ENCODE peak calls at places on chromosomes 5 and 9, in nine cellular contexts. One of them, this sample, is unnamed.

GRCh38 chr5:148094336-148094735 is 30.6 kb downstream of the SPINK5 start:
- DNase-seq in A549: no peak
- DNase-seq in heart left ventricle: no peak
- DNase-seq in body of pancreas: no peak
- DNase-seq in fibroblast of lung: no peak
- DNase-seq in fibroblast of the aortic adventitia: no peak
- DNase-seq in left ventricle myocardium inferior: no peak
- DNase-seq in IMR-90: no peak
- DNase-seq in activated CD8-positive, alpha-beta T cell treated with anti-CD3 and anti-CD28 coated beads for 36 hours: no peak
- DNase-seq in this sample: no peak

GRCh38 chr5:87020099-87020934 is 247.4 kb upstream of the RASA1 start:
- DNase-seq in A549: peak
- DNase-seq in heart left ventricle: peak
- DNase-seq in body of pancreas: peak
- DNase-seq in fibroblast of lung: peak
- DNase-seq in fibroblast of the aortic adventitia: peak
- DNase-seq in left ventricle myocardium inferior: peak
- DNase-seq in IMR-90: peak
- DNase-seq in activated CD8-positive, alpha-beta T cell treated with anti-CD3 and anti-CD28 coated beads for 36 hours: peak
- DNase-seq in this sample: no peak

GRCh38 chr9:7507539-7508251 is 291.9 kb downstream of the DMAC1 start:
- DNase-seq in A549: no peak
- DNase-seq in heart left ventricle: peak
- DNase-seq in body of pancreas: no peak
- DNase-seq in fibroblast of lung: peak
- DNase-seq in fibroblast of the aortic adventitia: no peak
- DNase-seq in left ventricle myocardium inferior: peak
- DNase-seq in IMR-90: no peak
- DNase-seq in activated CD8-positive, alpha-beta T cell treated with anti-CD3 and anti-CD28 coated beads for 36 hours: no peak
- DNase-seq in this sample: no peak

GRCh38 chr5:54882101-54882500 is 103.3 kb downstream of the ESM1 start:
- DNase-seq in A549: no peak
- DNase-seq in heart left ventricle: no peak
- DNase-seq in body of pancreas: no peak
- DNase-seq in fibroblast of lung: no peak
- DNase-seq in fibroblast of the aortic adventitia: no peak
- DNase-seq in left ventricle myocardium inferior: no peak
- DNase-seq in IMR-90: no peak
- DNase-seq in activated CD8-positive, alpha-beta T cell treated with anti-CD3 and anti-CD28 coated beads for 36 hours: no peak
- DNase-seq in this sample: no peak

GRCh38 chr5:145812877-145813276 is 22.3 kb downstream of the PRELID2 start:
- DNase-seq in A549: no peak
- DNase-seq in heart left ventricle: no peak
- DNase-seq in body of pancreas: no peak
- DNase-seq in fibroblast of lung: no peak
- DNase-seq in fibroblast of the aortic adventitia: no peak
- DNase-seq in left ventricle myocardium inferior: no peak
- DNase-seq in IMR-90: no peak
- DNase-seq in activated CD8-positive, alpha-beta T cell treated with anti-CD3 and anti-CD28 coated beads for 36 hours: no peak
- DNase-seq in this sample: no peak

GRCh38 chr5:2776338-2777302 is 25.1 kb upstream of the IRX2 start:
- DNase-seq in A549: no peak
- DNase-seq in heart left ventricle: no peak
- DNase-seq in body of pancreas: no peak
- DNase-seq in fibroblast of lung: no peak
- DNase-seq in fibroblast of the aortic adventitia: no peak
- DNase-seq in left ventricle myocardium inferior: no peak
- DNase-seq in IMR-90: no peak
- DNase-seq in activated CD8-positive, alpha-beta T cell treated with anti-CD3 and anti-CD28 coated beads for 36 hours: no peak
- DNase-seq in this sample: no peak

GRCh38 chr5:35838370-35839042 is 18.2 kb upstream of the IL7R start:
- DNase-seq in A549: no peak
- DNase-seq in heart left ventricle: no peak
- DNase-seq in body of pancreas: no peak
- DNase-seq in fibroblast of lung: no peak
- DNase-seq in fibroblast of the aortic adventitia: no peak
- DNase-seq in left ventricle myocardium inferior: no peak
- DNase-seq in IMR-90: peak
- DNase-seq in activated CD8-positive, alpha-beta T cell treated with anti-CD3 and anti-CD28 coated beads for 36 hours: peak
- DNase-seq in this sample: no peak

GRCh38 chr9:93860694-93861658 is 94.2 kb downstream of the BARX1 start:
- DNase-seq in A549: no peak
- DNase-seq in heart left ventricle: no peak
- DNase-seq in body of pancreas: no peak
- DNase-seq in fibroblast of lung: no peak
- DNase-seq in fibroblast of the aortic adventitia: no peak
- DNase-seq in left ventricle myocardium inferior: no peak
- DNase-seq in IMR-90: no peak
- DNase-seq in activated CD8-positive, alpha-beta T cell treated with anti-CD3 and anti-CD28 coated beads for 36 hours: no peak
- DNase-seq in this sample: no peak

GRCh38 chr9:88372103-88372694 is 16.0 kb upstream of the SPIN1 start:
- DNase-seq in A549: no peak
- DNase-seq in heart left ventricle: no peak
- DNase-seq in body of pancreas: no peak
- DNase-seq in fibroblast of lung: no peak
- DNase-seq in fibroblast of the aortic adventitia: no peak
- DNase-seq in left ventricle myocardium inferior: no peak
- DNase-seq in IMR-90: no peak
- DNase-seq in activated CD8-positive, alpha-beta T cell treated with anti-CD3 and anti-CD28 coated beads for 36 hours: no peak
- DNase-seq in this sample: no peak

GRCh38 chr5:138725153-138725884 is 27.9 kb upstream of the CTNNA1 start:
- DNase-seq in A549: no peak
- DNase-seq in heart left ventricle: no peak
- DNase-seq in body of pancreas: peak
- DNase-seq in fibroblast of lung: peak
- DNase-seq in fibroblast of the aortic adventitia: peak
- DNase-seq in left ventricle myocardium inferior: peak
- DNase-seq in IMR-90: peak
- DNase-seq in activated CD8-positive, alpha-beta T cell treated with anti-CD3 and anti-CD28 coated beads for 36 hours: peak
- DNase-seq in this sample: peak

GRCh38 chr5:1371191-1371590 is 26.3 kb upstream of the CLPTM1L start:
- DNase-seq in A549: no peak
- DNase-seq in heart left ventricle: no peak
- DNase-seq in body of pancreas: no peak
- DNase-seq in fibroblast of lung: no peak
- DNase-seq in fibroblast of the aortic adventitia: no peak
- DNase-seq in left ventricle myocardium inferior: no peak
- DNase-seq in IMR-90: no peak
- DNase-seq in activated CD8-positive, alpha-beta T cell treated with anti-CD3 and anti-CD28 coated beads for 36 hours: no peak
- DNase-seq in this sample: no peak

GRCh38 chr5:138819065-138819464 is 56.1 kb downstream of the LRRTM2 start:
- DNase-seq in A549: no peak
- DNase-seq in heart left ventricle: no peak
- DNase-seq in body of pancreas: no peak
- DNase-seq in fibroblast of lung: no peak
- DNase-seq in fibroblast of the aortic adventitia: no peak
- DNase-seq in left ventricle myocardium inferior: no peak
- DNase-seq in IMR-90: peak
- DNase-seq in activated CD8-positive, alpha-beta T cell treated with anti-CD3 and anti-CD28 coated beads for 36 hours: no peak
- DNase-seq in this sample: no peak

GRCh38 chr9:133351908-133352634 is 4.1 kb downstream of the RPL7A start:
- DNase-seq in A549: peak
- DNase-seq in heart left ventricle: no peak
- DNase-seq in body of pancreas: peak
- DNase-seq in fibroblast of lung: peak
- DNase-seq in fibroblast of the aortic adventitia: peak
- DNase-seq in left ventricle myocardium inferior: no peak
- DNase-seq in IMR-90: peak
- DNase-seq in activated CD8-positive, alpha-beta T cell treated with anti-CD3 and anti-CD28 coated beads for 36 hours: peak
- DNase-seq in this sample: peak

GRCh38 chr5:56640763-56641406 is 174.5 kb upstream of the MAP3K1 start:
- DNase-seq in A549: no peak
- DNase-seq in heart left ventricle: peak
- DNase-seq in body of pancreas: peak
- DNase-seq in fibroblast of lung: no peak
- DNase-seq in fibroblast of the aortic adventitia: no peak
- DNase-seq in left ventricle myocardium inferior: peak
- DNase-seq in IMR-90: no peak
- DNase-seq in activated CD8-positive, alpha-beta T cell treated with anti-CD3 and anti-CD28 coated beads for 36 hours: no peak
- DNase-seq in this sample: no peak

GRCh38 chr9:18149457-18150011 is 324.4 kb upstream of the ADAMTSL1 start:
- DNase-seq in A549: no peak
- DNase-seq in heart left ventricle: no peak
- DNase-seq in body of pancreas: no peak
- DNase-seq in fibroblast of lung: no peak
- DNase-seq in fibroblast of the aortic adventitia: peak
- DNase-seq in left ventricle myocardium inferior: no peak
- DNase-seq in IMR-90: peak
- DNase-seq in activated CD8-positive, alpha-beta T cell treated with anti-CD3 and anti-CD28 coated beads for 36 hours: no peak
- DNase-seq in this sample: no peak

GRCh38 chr5:55151923-55152842 is 7.8 kb upstream of the GPX8 start:
- DNase-seq in A549: no peak
- DNase-seq in heart left ventricle: no peak
- DNase-seq in body of pancreas: no peak
- DNase-seq in fibroblast of lung: peak
- DNase-seq in fibroblast of the aortic adventitia: peak
- DNase-seq in left ventricle myocardium inferior: no peak
- DNase-seq in IMR-90: peak
- DNase-seq in activated CD8-positive, alpha-beta T cell treated with anti-CD3 and anti-CD28 coated beads for 36 hours: no peak
- DNase-seq in this sample: peak

GRCh38 chr5:98769006-98769255 is 4.5 kb upstream of the RGMB start:
- DNase-seq in A549: no peak
- DNase-seq in heart left ventricle: peak
- DNase-seq in body of pancreas: no peak
- DNase-seq in fibroblast of lung: no peak
- DNase-seq in fibroblast of the aortic adventitia: no peak
- DNase-seq in left ventricle myocardium inferior: peak
- DNase-seq in IMR-90: no peak
- DNase-seq in activated CD8-positive, alpha-beta T cell treated with anti-CD3 and anti-CD28 coated beads for 36 hours: no peak
- DNase-seq in this sample: no peak

GRCh38 chr9:130302785-130303612 is 37.4 kb downstream of the HMCN2 start:
- DNase-seq in A549: no peak
- DNase-seq in heart left ventricle: peak
- DNase-seq in body of pancreas: no peak
- DNase-seq in fibroblast of lung: no peak
- DNase-seq in fibroblast of the aortic adventitia: no peak
- DNase-seq in left ventricle myocardium inferior: no peak
- DNase-seq in IMR-90: no peak
- DNase-seq in activated CD8-positive, alpha-beta T cell treated with anti-CD3 and anti-CD28 coated beads for 36 hours: no peak
- DNase-seq in this sample: no peak

GRCh38 chr5:53027913-53028312 is 38.8 kb downstream of the ITGA2 start:
- DNase-seq in A549: no peak
- DNase-seq in heart left ventricle: no peak
- DNase-seq in body of pancreas: peak
- DNase-seq in fibroblast of lung: peak
- DNase-seq in fibroblast of the aortic adventitia: peak
- DNase-seq in left ventricle myocardium inferior: peak
- DNase-seq in IMR-90: peak
- DNase-seq in activated CD8-positive, alpha-beta T cell treated with anti-CD3 and anti-CD28 coated beads for 36 hours: no peak
- DNase-seq in this sample: peak

GRCh38 chr9:98374385-98375051 is 119.1 kb upstream of the TBC1D2 start:
- DNase-seq in A549: peak
- DNase-seq in heart left ventricle: no peak
- DNase-seq in body of pancreas: peak
- DNase-seq in fibroblast of lung: peak
- DNase-seq in fibroblast of the aortic adventitia: peak
- DNase-seq in left ventricle myocardium inferior: no peak
- DNase-seq in IMR-90: peak
- DNase-seq in activated CD8-positive, alpha-beta T cell treated with anti-CD3 and anti-CD28 coated beads for 36 hours: no peak
- DNase-seq in this sample: peak

GRCh38 chr5:170747851-170748250 is 35.7 kb upstream of the GABRP start:
- DNase-seq in A549: peak
- DNase-seq in heart left ventricle: no peak
- DNase-seq in body of pancreas: peak
- DNase-seq in fibroblast of lung: peak
- DNase-seq in fibroblast of the aortic adventitia: no peak
- DNase-seq in left ventricle myocardium inferior: no peak
- DNase-seq in IMR-90: no peak
- DNase-seq in activated CD8-positive, alpha-beta T cell treated with anti-CD3 and anti-CD28 coated beads for 36 hours: no peak
- DNase-seq in this sample: no peak
- TF ChIP-seq CTCF in A549: peak
- TF ChIP-seq CTCF in heart left ventricle: peak
- TF ChIP-seq CTCF in body of pancreas: peak
- TF ChIP-seq CTCF in fibroblast of lung: peak
- TF ChIP-seq CTCF in fibroblast of the aortic adventitia: peak
- TF ChIP-seq CTCF in left ventricle myocardium inferior: peak
- TF ChIP-seq CTCF in IMR-90: peak
- TF ChIP-seq CTCF in activated CD8-positive, alpha-beta T cell treated with anti-CD3 and anti-CD28 coated beads for 36 hours: no peak
- TF ChIP-seq CTCF in this sample: no peak

GRCh38 chr5:177607452-177608192 is 7.7 kb downstream of the B4GALT7 start:
- DNase-seq in A549: peak
- DNase-seq in heart left ventricle: peak
- DNase-seq in body of pancreas: peak
- DNase-seq in fibroblast of lung: peak
- DNase-seq in fibroblast of the aortic adventitia: peak
- DNase-seq in left ventricle myocardium inferior: peak
- DNase-seq in IMR-90: peak
- DNase-seq in activated CD8-positive, alpha-beta T cell treated with anti-CD3 and anti-CD28 coated beads for 36 hours: peak
- DNase-seq in this sample: peak
- TF ChIP-seq CTCF in A549: peak
- TF ChIP-seq CTCF in heart left ventricle: peak
- TF ChIP-seq CTCF in body of pancreas: peak
- TF ChIP-seq CTCF in fibroblast of lung: peak
- TF ChIP-seq CTCF in fibroblast of the aortic adventitia: peak
- TF ChIP-seq CTCF in left ventricle myocardium inferior: peak
- TF ChIP-seq CTCF in IMR-90: peak
- TF ChIP-seq CTCF in activated CD8-positive, alpha-beta T cell treated with anti-CD3 and anti-CD28 coated beads for 36 hours: peak
- TF ChIP-seq CTCF in this sample: peak

GRCh38 chr5:15183520-15183919 is 311.9 kb upstream of the ANKH start:
- DNase-seq in A549: no peak
- DNase-seq in heart left ventricle: no peak
- DNase-seq in body of pancreas: no peak
- DNase-seq in fibroblast of lung: no peak
- DNase-seq in fibroblast of the aortic adventitia: peak
- DNase-seq in left ventricle myocardium inferior: no peak
- DNase-seq in IMR-90: peak
- DNase-seq in activated CD8-positive, alpha-beta T cell treated with anti-CD3 and anti-CD28 coated beads for 36 hours: no peak
- DNase-seq in this sample: no peak
- TF ChIP-seq CTCF in A549: peak
- TF ChIP-seq CTCF in heart left ventricle: no peak
- TF ChIP-seq CTCF in body of pancreas: no peak
- TF ChIP-seq CTCF in fibroblast of lung: peak
- TF ChIP-seq CTCF in fibroblast of the aortic adventitia: peak
- TF ChIP-seq CTCF in left ventricle myocardium inferior: peak
- TF ChIP-seq CTCF in IMR-90: peak
- TF ChIP-seq CTCF in activated CD8-positive, alpha-beta T cell treated with anti-CD3 and anti-CD28 coated beads for 36 hours: no peak
- TF ChIP-seq CTCF in this sample: peak

DNA sequence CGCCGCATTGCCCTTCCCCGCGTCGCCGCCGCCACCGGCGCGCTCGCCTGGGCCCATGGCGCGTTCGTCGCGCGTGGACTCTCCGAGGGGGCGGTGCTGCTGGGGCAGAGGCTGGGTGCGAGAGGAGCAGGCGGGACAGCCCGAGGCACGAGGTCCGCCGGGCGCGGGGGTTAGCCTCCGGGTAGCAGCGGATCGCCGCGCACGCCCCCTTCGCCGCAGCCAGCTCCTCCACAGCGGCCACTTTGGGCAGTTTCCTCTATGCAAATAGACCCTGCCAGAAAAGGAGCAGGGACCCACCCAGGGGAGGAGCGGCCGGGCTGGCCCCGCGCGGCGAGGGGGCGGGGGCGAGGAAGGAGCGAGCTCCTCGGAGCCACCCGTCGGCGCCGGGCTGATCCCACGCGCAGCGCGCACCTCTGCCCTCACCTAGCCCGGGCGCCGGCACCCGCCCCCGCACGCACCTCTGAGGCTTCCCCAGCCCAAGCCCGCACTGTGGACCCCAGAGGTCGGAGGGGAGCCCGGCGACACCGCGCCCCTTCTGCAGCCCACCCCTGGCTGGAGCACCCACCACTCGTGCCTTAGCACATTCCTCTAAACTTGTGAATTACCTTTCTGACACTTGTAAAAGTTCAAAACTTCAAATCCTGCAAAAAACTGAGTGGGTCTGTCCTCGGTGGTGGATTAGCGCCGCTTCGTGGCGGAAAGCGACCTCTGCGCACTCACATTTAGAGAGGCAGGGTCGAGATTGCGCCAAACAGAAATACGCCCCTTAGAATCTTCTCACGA is at the start of gene COL23A1:
- DNase-seq in A549: no peak
- DNase-seq in heart left ventricle: peak
- DNase-seq in body of pancreas: peak
- DNase-seq in fibroblast of lung: peak
- DNase-seq in fibroblast of the aortic adventitia: peak
- DNase-seq in left ventricle myocardium inferior: peak
- DNase-seq in IMR-90: peak
- DNase-seq in activated CD8-positive, alpha-beta T cell treated with anti-CD3 and anti-CD28 coated beads for 36 hours: peak
- DNase-seq in this sample: peak
- TF ChIP-seq CTCF in A549: peak
- TF ChIP-seq CTCF in heart left ventricle: peak
- TF ChIP-seq CTCF in body of pancreas: peak
- TF ChIP-seq CTCF in fibroblast of lung: peak
- TF ChIP-seq CTCF in fibroblast of the aortic adventitia: peak
- TF ChIP-seq CTCF in left ventricle myocardium inferior: peak
- TF ChIP-seq CTCF in IMR-90: peak
- TF ChIP-seq CTCF in activated CD8-positive, alpha-beta T cell treated with anti-CD3 and anti-CD28 coated beads for 36 hours: peak
- TF ChIP-seq CTCF in this sample: peak